ENCODE peak calls at places on chromosomes 11 and 22, in nine cellular contexts. Y is bronchial epithelial cell, T is cardiac muscle cell, I is HL-60, R is fibroblast of villous mesenchyme, O is AG04450, N is fibroblast of lung, Z is IMR-90, C is kidney. P is an unnamed sample.

GRCh38 chr11:68052137-68052873 is 13.5 kb downstream of the TCIRG1 start:
- DNase-seq in R (no peak), T (no peak), O (no peak), Y (no peak), Z (no peak), N (no peak), I (peak), C (no peak), P (no peak)

GRCh38 chr11:114348200-114349191 is 51.8 kb downstream of the C11orf71 start:
- DNase-seq in N (peak), R (peak), O (peak), I (no peak), Y (peak), Z (peak), C (no peak), T (peak), P (peak)

GRCh38 chr11:3707176-3707575 is 36.0 kb upstream of the CHRNA10 start:
- DNase-seq in T (no peak), I (no peak), N (no peak), R (no peak), O (no peak), C (no peak), Y (no peak), Z (no peak), P (no peak)

GRCh38 chr11:102528618-102529017 is 1.9 kb downstream of the MMP7 start:
- DNase-seq in R (peak), Y (no peak), T (no peak), N (no peak), C (no peak), Z (peak), I (no peak), O (no peak), P (no peak)

GRCh38 chr11:84817998-84818397 is 809.1 kb downstream of the DLG2 start:
- DNase-seq in T (peak), N (peak), Z (peak), R (no peak), O (no peak), Y (peak), I (no peak), C (no peak), P (peak)

GRCh38 chr11:86459682-86460460 is 85.2 kb downstream of the CCDC81 start:
- DNase-seq in N (peak), T (peak), Y (peak), R (peak), O (peak), I (no peak), C (no peak), Z (peak), P (peak)

GRCh38 chr11:65502274-65502851 is 3.5 kb downstream of the MALAT1 start:
- DNase-seq in R (peak), I (no peak), O (no peak), T (peak), Z (peak), N (peak), Y (peak), C (no peak), P (no peak)

GRCh38 chr11:113896156-113896879 is 8.3 kb upstream of the HTR3B start:
- DNase-seq in O (no peak), Y (no peak), N (peak), C (no peak), T (peak), R (peak), I (no peak), Z (peak), P (no peak)

GRCh38 chr22:49302530-49302929 is 525.1 kb downstream of the BRD1 start:
- DNase-seq in O (no peak), R (no peak), C (no peak), I (no peak), Y (no peak), T (no peak), N (no peak), Z (no peak), P (no peak)

GRCh38 chr11:73252577-73253191 is 19.5 kb upstream of the P2RY6 start:
- DNase-seq in I (no peak), O (no peak), Z (no peak), C (no peak), N (no peak), R (no peak), T (no peak), Y (no peak), P (no peak)

GRCh38 chr11:129593098-129593497 is 217.4 kb downstream of the BARX2 start:
- DNase-seq in O (no peak), Y (peak), R (no peak), T (no peak), I (no peak), N (no peak), C (no peak), Z (no peak), P (no peak)

GRCh38 chr22:36586250-36586649 is 57.3 kb upstream of the EIF3D start:
- DNase-seq in C (no peak), Z (no peak), Y (no peak), R (no peak), O (no peak), T (no peak), I (no peak), N (no peak), P (no peak)

GRCh38 chr11:134024420-134025085 is 44.3 kb upstream of the JAM3 start:
- DNase-seq in C (no peak), R (no peak), Z (peak), I (no peak), T (no peak), N (no peak), O (no peak), Y (peak), P (no peak)

GRCh38 chr11:134022748-134023147 is 46.1 kb upstream of the JAM3 start:
- DNase-seq in O (no peak), Z (no peak), Y (no peak), N (no peak), T (no peak), C (no peak), R (no peak), I (no peak), P (no peak)

GRCh38 chr11:134026655-134027343 is 42.1 kb upstream of the JAM3 start:
- DNase-seq in R (no peak), Z (no peak), N (no peak), O (no peak), I (no peak), Y (peak), T (no peak), C (peak), P (no peak)

GRCh38 chr11:134027671-134028070 is 41.2 kb upstream of the JAM3 start:
- DNase-seq in I (no peak), N (no peak), O (no peak), C (no peak), Y (no peak), Z (no peak), R (no peak), T (no peak), P (no peak)

DNA sequence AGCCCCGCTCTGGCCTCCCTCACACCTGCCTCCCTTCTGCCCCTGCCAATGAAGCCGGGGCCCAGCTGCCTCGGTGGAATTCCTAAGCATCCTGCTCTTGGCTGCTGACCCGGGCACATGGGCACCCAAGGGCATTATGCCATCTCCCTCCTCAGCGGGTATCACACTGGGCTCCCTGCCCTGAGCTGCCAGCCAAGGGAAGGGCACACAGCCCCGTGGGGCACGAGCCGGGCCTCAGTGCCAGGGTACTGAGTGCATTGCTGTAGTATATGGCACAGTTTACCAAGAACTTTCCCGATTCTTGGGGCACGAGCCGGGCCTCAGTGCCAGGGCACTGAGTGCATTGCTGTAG is 43.8 kb upstream of the JAM3 start:
- DNase-seq in I (no peak), Z (no peak), N (no peak), O (no peak), Y (no peak), R (no peak), C (no peak), T (no peak), P (no peak)
- TF ChIP-seq CTCF in I (no peak), Z (no peak), N (no peak), O (no peak), Y (no peak), R (no peak), C (no peak), T (no peak), P (no peak)

GRCh38 chr11:12505183-12505582 is 127.8 kb downstream of the PARVA start:
- DNase-seq in O (no peak), N (no peak), R (no peak), T (no peak), C (no peak), Z (no peak), Y (no peak), I (no peak), P (no peak)

GRCh38 chr11:12509371-12509770 is 132.0 kb downstream of the PARVA start:
- DNase-seq in I (no peak), O (no peak), Z (no peak), N (no peak), Y (no peak), C (no peak), T (no peak), R (no peak), P (no peak)

GRCh38 chr11:12508151-12508740 is 130.9 kb downstream of the PARVA start:
- DNase-seq in Y (no peak), I (no peak), O (no peak), N (peak), Z (peak), C (no peak), R (peak), T (peak), P (peak)

GRCh38 chr11:12506502-12506921 is 129.1 kb downstream of the PARVA start:
- DNase-seq in N (peak), R (peak), Y (peak), I (no peak), C (no peak), O (no peak), T (peak), Z (peak), P (peak)

GRCh38 chr11:12507391-12507790 is 130.0 kb downstream of the PARVA start:
- DNase-seq in R (no peak), N (no peak), Z (no peak), C (no peak), T (no peak), I (no peak), Y (no peak), O (no peak), P (no peak)
- H3K4me3 ChIP-seq in R (no peak), N (no peak), Z (no peak), C (no peak), T (no peak), I (no peak), Y (no peak), O (no peak), P (no peak)

GRCh38 chr22:46798366-46799057 is 36.1 kb downstream of the TBC1D22A start:
- DNase-seq in I (peak), Y (peak), R (peak), O (peak), N (peak), C (peak), Z (peak), T (peak), P (no peak)

GRCh38 chr22:46796566-46797195 is 34.2 kb downstream of the TBC1D22A start:
- DNase-seq in Y (no peak), R (no peak), Z (no peak), C (peak), O (no peak), I (no peak), N (no peak), T (no peak), P (no peak)

GRCh38 chr22:46798041-46798365 is 35.6 kb downstream of the TBC1D22A start:
- DNase-seq in C (no peak), O (no peak), R (no peak), Z (no peak), N (no peak), Y (no peak), I (no peak), T (no peak), P (no peak)

GRCh38 chr22:46795845-46796565 is 33.6 kb downstream of the TBC1D22A start:
- DNase-seq in Z (no peak), T (no peak), R (no peak), C (peak), Y (no peak), N (no peak), I (no peak), O (no peak), P (no peak)

GRCh38 chr22:46797355-46797754 is 34.9 kb downstream of the TBC1D22A start:
- DNase-seq in T (peak), O (no peak), N (peak), Z (peak), I (no peak), Y (peak), R (peak), C (peak), P (no peak)
- TF ChIP-seq CTCF in T (peak), O (peak), N (peak), Z (peak), I (peak), Y (peak), R (peak), C (peak), P (peak)

DNA sequence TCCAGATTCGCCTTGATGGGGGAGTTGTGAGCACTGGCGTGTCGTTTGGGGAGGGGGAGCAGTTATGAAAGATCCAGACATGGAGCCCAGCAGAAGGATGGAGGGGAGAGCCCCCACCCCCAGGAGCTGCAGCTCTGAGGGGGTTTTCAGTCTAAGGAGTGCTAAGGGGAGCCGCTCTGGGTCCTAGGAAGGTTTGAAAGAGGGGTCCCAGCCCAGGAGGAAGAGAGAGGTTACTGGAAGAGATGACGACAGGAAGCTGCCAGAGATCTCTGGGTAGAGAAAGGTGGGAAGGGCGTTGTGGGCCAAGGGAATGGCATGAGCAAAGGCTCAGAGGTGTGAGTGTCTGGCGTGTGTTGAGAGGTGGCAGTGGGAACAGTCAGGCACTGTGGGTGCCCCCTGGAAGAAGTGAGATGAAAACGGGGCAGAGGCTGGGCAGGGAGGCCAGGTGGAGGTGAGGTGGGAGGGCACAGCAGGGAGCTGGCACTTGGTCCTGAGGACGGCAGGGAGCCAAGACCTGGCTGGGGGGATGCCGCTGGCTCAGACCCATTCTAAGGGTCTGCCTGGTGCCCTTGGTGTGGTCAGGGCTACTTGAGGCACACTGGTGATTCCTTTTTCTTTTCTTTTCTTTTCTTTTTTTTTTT is 1.8 kb downstream of the MGAT3 start:
- DNase-seq in Y (no peak), I (no peak), C (no peak), T (no peak), O (no peak), N (no peak), Z (no peak), R (no peak), P (no peak)
- H3K4me3 ChIP-seq in Y (no peak), I (no peak), C (no peak), T (peak), O (no peak), N (no peak), Z (peak), R (peak), P (no peak)

DNA sequence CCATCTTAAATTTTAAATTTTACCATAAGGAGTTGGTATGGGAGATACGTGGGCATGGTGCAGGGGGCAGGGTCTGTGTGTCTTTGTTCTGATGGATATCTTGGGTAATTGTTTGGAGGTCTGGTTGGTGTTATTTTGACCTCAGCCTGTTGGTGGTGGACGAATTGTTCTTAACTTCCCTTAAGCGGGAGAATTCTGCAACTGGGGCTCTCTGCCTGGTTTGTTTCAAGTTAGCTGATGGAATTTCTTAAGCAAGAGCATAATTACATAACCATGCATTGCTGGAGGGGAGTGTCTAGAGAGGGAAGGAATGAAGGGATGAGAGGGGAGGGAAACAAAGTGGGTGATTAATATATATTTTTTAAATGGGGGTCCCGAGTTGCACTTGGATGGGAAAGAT is 908.5 kb upstream of the RAG2 start:
- DNase-seq in T (peak), Y (no peak), O (no peak), Z (no peak), C (no peak), I (no peak), R (peak), N (no peak), P (no peak)
- TF ChIP-seq CTCF in T (no peak), Y (no peak), O (no peak), Z (no peak), C (no peak), I (no peak), R (no peak), N (no peak), P (no peak)

DNA sequence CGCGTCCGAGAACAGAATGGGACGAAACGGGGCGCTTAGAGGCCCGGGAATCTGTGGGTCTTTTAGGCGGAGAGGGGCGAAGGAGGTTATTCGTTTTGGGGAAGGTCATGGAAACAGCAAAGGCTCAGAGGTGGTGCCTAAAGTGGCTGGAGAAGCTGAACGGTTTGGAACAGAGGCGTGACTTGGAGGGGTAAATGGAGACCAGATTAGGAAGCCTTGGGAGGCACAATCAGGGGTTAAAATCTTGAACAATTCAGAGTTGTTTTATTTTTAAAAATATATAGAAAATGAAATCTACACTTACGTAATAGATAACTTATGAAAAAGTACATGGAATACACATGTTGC is 247 bp upstream of the PLAAT5 start:
- DNase-seq in N (no peak), I (no peak), O (no peak), C (no peak), R (no peak), Y (no peak), T (no peak), Z (no peak), P (no peak)
- H3K4me3 ChIP-seq in N (peak), I (peak), O (no peak), C (peak), R (peak), Y (peak), T (peak), Z (no peak), P (peak)

DNA sequence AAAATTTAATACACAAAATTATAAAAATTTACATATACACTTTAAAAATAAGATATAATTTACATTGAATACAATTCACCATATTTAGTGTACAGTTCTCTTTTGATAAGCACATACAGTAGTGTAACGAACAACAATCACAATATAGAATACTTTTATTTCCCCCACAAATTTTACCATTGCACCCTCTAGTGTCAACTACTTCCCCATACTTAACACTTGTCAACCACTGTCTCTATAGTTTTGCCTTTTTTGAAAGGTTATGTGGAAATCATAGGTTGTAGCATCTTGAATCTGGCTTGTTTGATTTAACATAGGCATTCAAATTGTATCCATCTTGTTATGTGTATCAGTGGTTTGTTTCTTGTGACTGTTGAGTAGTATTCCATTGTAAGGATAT is 21.3 kb upstream of the PANX1 start:
- DNase-seq in C (no peak), N (no peak), T (peak), O (no peak), R (no peak), I (no peak), Z (no peak), Y (no peak), P (no peak)
- TF ChIP-seq CTCF in C (no peak), N (no peak), T (peak), O (peak), R (no peak), I (no peak), Z (peak), Y (peak), P (peak)